ENCODE peak calls at places on chromosome 10, in five cellular contexts. T is NCI-H1694 treated with DMSO at 0.1 percent for 48 hours, D is RPMI7951, E is neural progenitor cell, L is LHCN-M2. J is an unnamed sample.

GRCh38 chr10:117137911-117138642 is at the start of gene VAX1:
- DNase-seq in T (no peak), D (no peak), E (peak), L (no peak), J (no peak)

GRCh38 chr10:127028556-127028955 is 123.3 kb downstream of the DOCK1 start:
- DNase-seq in T (no peak), D (no peak), E (no peak), L (no peak), J (no peak)

GRCh38 chr10:37240223-37240622 is 114.8 kb downstream of the ANKRD30A start:
- DNase-seq in T (no peak), D (no peak), E (no peak), L (no peak), J (no peak)

GRCh38 chr10:20962165-20962564 is 65.1 kb upstream of the NEBL start:
- DNase-seq in T (no peak), D (no peak), E (no peak), L (no peak), J (no peak)

GRCh38 chr10:51747211-51747610 is 47.8 kb upstream of the CSTF2T start:
- DNase-seq in T (no peak), D (no peak), E (peak), L (no peak), J (peak)

GRCh38 chr10:93039721-93040120 is 20.9 kb upstream of the CYP26C1 start:
- DNase-seq in T (peak), D (peak), E (peak), L (peak), J (peak)

GRCh38 chr10:99917963-99918825 is 91.6 kb downstream of the DNMBP start:
- DNase-seq in T (no peak), D (peak), E (peak), L (peak), J (peak)

GRCh38 chr10:17074548-17074860 is 55.1 kb downstream of the CUBN start:
- DNase-seq in T (no peak), D (peak), E (no peak), L (peak), J (no peak)

GRCh38 chr10:132915411-132915810 is 27.0 kb downstream of the CFAP46 start:
- DNase-seq in T (no peak), D (no peak), E (no peak), L (no peak), J (no peak)

J was measured in cerebellar cortex.